ENCODE peak calls at places on chromosomes 12 and 14, in nine cellular contexts. N, H, T, B, J, A, O, S and M are unnamed samples.

GRCh38 chr14:65074449-65075155 is 27.7 kb downstream of the MAX start:
- DNase-seq in N (no peak), T (no peak), S (no peak), J (no peak), B (no peak), H (no peak), O (no peak), A (no peak), M (no peak)

GRCh38 chr12:2064078-2064507 is 11.3 kb downstream of the CACNA1C start:
- DNase-seq in B (peak; percentile 49), A (peak; percentile 42), T (no peak), J (no peak), N (no peak), H (no peak), S (peak; percentile 69), O (no peak), M (no peak)

GRCh38 chr14:102187044-102187443 is 47.3 kb downstream of the WDR20 start:
- DNase-seq in H (no peak), T (no peak), B (peak; percentile 91), O (peak; percentile 57), A (peak; percentile 84), J (no peak), N (peak; percentile 87), S (peak; percentile 80), M (peak; percentile 82)

GRCh38 chr14:54420478-54421116 is 20.6 kb downstream of the CNIH1 start:
- DNase-seq in T (peak; percentile 28), N (peak; percentile 78), O (no peak), S (peak; percentile 34), H (no peak), B (peak; percentile 67), A (peak; percentile 51), J (peak; percentile 40), M (peak; percentile 36)

GRCh38 chr12:109458771-109459208 is 18.3 kb downstream of the KCTD10 start:
- DNase-seq in B (peak; percentile 54), N (peak; percentile 54), A (peak; percentile 46), H (no peak), J (no peak), S (no peak), O (no peak), T (no peak), M (no peak)

GRCh38 chr12:24066865-24067264 is 117.4 kb upstream of the SOX5 start:
- DNase-seq in T (peak; percentile 23), H (no peak), S (peak; percentile 2), B (peak; percentile 88), J (no peak), O (peak; percentile 43), A (peak; percentile 1), N (peak; percentile 1), M (peak; percentile 86)

GRCh38 chr12:25716842-25717241 is 163.8 kb upstream of the LMNTD1 start:
- DNase-seq in H (no peak), N (peak; percentile 79), A (peak; percentile 44), S (no peak), T (no peak), O (no peak), B (peak; percentile 73), J (no peak), M (no peak)

GRCh38 chr14:97976861-97977260 is 1179.7 kb downstream of the VRK1 start:
- DNase-seq in J (no peak), H (no peak), A (peak; percentile 1), O (no peak), S (no peak), B (no peak), T (no peak), N (no peak), M (no peak)

GRCh38 chr14:72708708-72709475 is 185.0 kb downstream of the DPF3 start:
- DNase-seq in T (no peak), O (no peak), S (peak; percentile 9), J (peak; percentile 71), N (no peak), B (peak; percentile 7), H (no peak), A (no peak), M (no peak)

GRCh38 chr12:29519585-29520182 is 22.2 kb upstream of the OVCH1 start:
- DNase-seq in J (peak; percentile 18), B (peak; percentile 71), O (peak; percentile 44), T (no peak), S (peak; percentile 24), A (peak; percentile 49), N (peak; percentile 73), H (no peak), M (peak; percentile 60)

GRCh38 chr12:24025153-24025798 is 75.8 kb upstream of the SOX5 start:
- DNase-seq in H (no peak), A (no peak), B (peak; percentile 21), J (no peak), T (no peak), S (no peak), N (no peak), O (no peak), M (no peak)

GRCh38 chr14:20754308-20754707 is 8.6 kb downstream of the EDDM3A start:
- DNase-seq in A (no peak), N (no peak), T (no peak), O (no peak), J (no peak), B (no peak), H (peak; percentile 57), S (no peak), M (no peak)

GRCh38 chr14:20760950-20761349 is 7.3 kb upstream of the EDDM3B start:
- DNase-seq in T (no peak), J (no peak), S (peak; percentile 61), H (no peak), N (no peak), B (no peak), O (no peak), A (no peak), M (no peak)

GRCh38 chr14:20755037-20755436 is 9.3 kb downstream of the EDDM3A start:
- DNase-seq in J (no peak), N (no peak), T (no peak), H (no peak), B (no peak), S (no peak), O (no peak), A (no peak), M (no peak)

GRCh38 chr14:20751963-20752562 is 6.4 kb downstream of the EDDM3A start:
- DNase-seq in N (no peak), T (no peak), H (no peak), S (peak; percentile 43), O (no peak), B (peak; percentile 4), J (no peak), A (no peak), M (no peak)

DNA sequence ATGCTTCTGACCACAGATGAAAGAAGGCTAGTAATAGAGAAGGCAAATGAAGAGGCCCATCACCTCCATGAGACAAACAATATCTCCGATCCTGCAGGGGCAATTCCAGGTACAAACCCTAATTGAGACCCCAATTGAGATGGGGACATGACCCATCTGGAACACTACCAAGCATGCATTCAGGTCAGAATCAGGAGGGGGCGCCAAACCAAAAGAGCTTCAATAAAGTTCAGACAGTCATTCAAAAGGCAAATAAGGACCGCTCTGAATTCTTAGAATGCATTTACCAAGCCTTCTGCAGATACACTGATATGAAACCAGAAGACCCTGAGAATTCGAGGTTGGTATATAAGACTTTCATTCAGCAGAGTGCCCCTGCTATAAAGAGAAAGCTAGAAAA is 10.2 kb upstream of the EDDM3B start:
- DNase-seq in N (no peak), J (peak; percentile 15), O (no peak), A (no peak), T (no peak), S (no peak), B (no peak), H (no peak), M (no peak)
- TF ChIP-seq CTCF in N (no peak), J (peak; percentile 27), O (no peak), A (no peak), T (no peak), S (no peak), B (no peak), H (peak; percentile 19), M (no peak)

GRCh38 chr14:20697273-20698017 is 8.9 kb downstream of the ANG start:
- DNase-seq in J (peak; percentile 79), N (peak; percentile 83), A (peak; percentile 58), H (no peak), O (no peak), T (peak; percentile 68), S (peak; percentile 69), B (peak; percentile 84), M (peak; percentile 40)

GRCh38 chr14:20698018-20698329 is 9.4 kb downstream of the ANG start:
- DNase-seq in S (no peak), H (no peak), J (no peak), O (no peak), N (no peak), B (no peak), A (no peak), T (no peak), M (no peak)

GRCh38 chr14:20696776-20697175 is 8.2 kb downstream of the ANG start:
- DNase-seq in A (no peak), H (no peak), J (no peak), O (no peak), S (no peak), N (no peak), T (no peak), B (no peak), M (no peak)

DNA sequence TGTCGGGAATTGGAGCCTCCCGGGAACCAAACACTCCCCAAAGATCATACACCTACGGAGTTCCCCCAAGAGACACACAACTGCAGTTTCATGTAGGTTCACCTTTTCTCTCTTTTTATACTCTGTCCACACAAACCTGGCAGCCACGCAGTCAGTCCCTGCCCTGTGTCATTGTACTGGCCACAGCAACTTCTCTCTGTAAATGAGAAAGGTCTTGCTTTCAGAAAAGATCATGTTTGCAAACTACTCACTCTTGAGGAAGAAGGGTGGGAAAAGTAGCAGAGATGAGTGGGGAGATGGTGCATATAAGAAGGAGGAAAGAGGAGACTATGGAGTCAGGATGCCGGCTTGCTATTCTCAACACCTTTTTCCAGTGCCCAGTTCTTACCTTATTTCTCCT is 10.4 kb downstream of the ANG start:
- DNase-seq in S (no peak), H (no peak), O (no peak), T (no peak), J (no peak), A (no peak), B (no peak), N (no peak), M (no peak)
- TF ChIP-seq CTCF in S (no peak), H (no peak), O (no peak), T (no peak), J (no peak), A (no peak), B (no peak), N (no peak), M (no peak)

DNA sequence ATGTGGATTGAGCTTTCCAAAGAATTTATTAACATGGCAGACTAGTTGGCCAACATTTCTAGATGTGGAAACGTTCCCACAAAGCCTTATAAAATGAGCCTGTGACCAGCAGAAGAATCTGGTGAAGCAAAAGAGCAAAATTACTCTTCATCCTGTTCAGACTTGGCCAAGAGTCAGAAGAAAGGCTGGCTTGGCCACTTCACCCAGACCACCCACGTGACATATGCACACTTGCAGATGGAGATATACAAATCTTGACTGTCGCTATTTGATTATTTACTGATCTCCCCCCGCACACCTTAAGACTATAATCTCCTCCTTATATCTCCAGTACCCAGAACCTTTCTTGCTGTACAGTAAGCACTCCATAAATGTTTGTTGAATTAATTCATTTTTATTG is 96.7 kb downstream of the NUAK1 start:
- DNase-seq in B (no peak), S (no peak), T (no peak), H (no peak), O (no peak), A (peak; percentile 41), N (no peak), J (no peak), M (no peak)
- TF ChIP-seq CTCF in B (no peak), S (no peak), T (no peak), H (no peak), O (no peak), A (no peak), N (no peak), J (no peak), M (no peak)

GRCh38 chr14:76091036-76091435 is 60.7 kb upstream of the GPATCH2L start:
- DNase-seq in H (no peak), B (peak; percentile 36), A (peak; percentile 64), J (peak; percentile 29), T (peak; percentile 48), S (no peak), N (peak; percentile 67), O (no peak), M (no peak)
- TF ChIP-seq CTCF in H (no peak), B (peak; percentile 35), A (peak; percentile 50), J (peak; percentile 30), T (peak; percentile 31), S (no peak), N (peak; percentile 34), O (peak; percentile 33), M (no peak)